ENCODE peak calls at places on chromosomes 11 and 22, in seven cellular contexts. F is lower lobe of right lung, N is PC-9, H is lung, K is transverse colon, G is HFFc6, B is BJ. J is an unnamed sample.
A peak's percentile ranks its signal among the peaks of the same experiment; 100 is the strongest.

GRCh38 chr11:115496892-115497291 is 7.3 kb downstream of the CADM1 start:
- DNase-seq in F (no peak), N (no peak), H (no peak), K (no peak), G (no peak), B (no peak), J (no peak)

GRCh38 chr11:87437133-87437843 is 399.6 kb downstream of the TMEM135 start:
- DNase-seq in F (no peak), N (no peak), H (no peak), K (no peak), G (no peak), B (no peak), J (no peak)

GRCh38 chr11:6022954-6023353 is 7.6 kb downstream of the OR56A1 start:
- DNase-seq in F (no peak), N (no peak), H (no peak), K (no peak), G (peak; percentile 36), B (no peak), J (peak; percentile 13)

GRCh38 chr11:74373382-74373781 is 24.9 kb downstream of the PGM2L1 start:
- DNase-seq in F (no peak), N (no peak), H (no peak), K (no peak), G (no peak), B (no peak), J (no peak)

GRCh38 chr11:110827276-110827675 is 115.0 kb upstream of the ARHGAP20 start:
- DNase-seq in F (no peak), N (peak; percentile 15), H (no peak), K (no peak), G (no peak), B (no peak), J (no peak)

GRCh38 chr22:30304495-30305244 is 15.4 kb upstream of the CASTOR1 start:
- DNase-seq in F (no peak), N (peak; percentile 97), H (no peak), K (peak; percentile 63), G (no peak), B (no peak), J (peak; percentile 26)

GRCh38 chr22:46031066-46031465 is 54.1 kb upstream of the WNT7B start:
- DNase-seq in F (peak; percentile 41), N (no peak), H (no peak), K (no peak), G (no peak), B (no peak), J (no peak)

GRCh38 chr11:12248330-12248729 is 129.0 kb upstream of the PARVA start:
- DNase-seq in F (peak; percentile 97), N (peak; percentile 97), H (peak; percentile 95), K (peak; percentile 92), G (no peak), B (no peak), J (peak; percentile 94)

GRCh38 chr11:3223932-3224729 is 5.5 kb upstream of the MRGPRG start:
- DNase-seq in F (no peak), N (no peak), H (no peak), K (no peak), G (no peak), B (no peak), J (no peak)

GRCh38 chr11:65498042-65498726 is 661 bp upstream of the MALAT1 start:
- DNase-seq in F (no peak), N (peak; percentile 65), H (peak; percentile 66), K (peak; percentile 64), G (no peak), B (no peak), J (no peak)

GRCh38 chr11:123194308-123195181 is 503 bp downstream of the CLMP start:
- DNase-seq in F (no peak), N (no peak), H (no peak), K (no peak), G (peak; percentile 17), B (no peak), J (peak; percentile 11)

GRCh38 chr11:20000393-20001134 is 159.7 kb downstream of the DBX1 start:
- DNase-seq in F (peak; percentile 51), N (no peak), H (peak; percentile 51), K (no peak), G (no peak), B (no peak), J (peak; percentile 38)

GRCh38 chr11:134071306-134071705 is 2.4 kb downstream of the JAM3 start:
- DNase-seq in F (no peak), N (no peak), H (no peak), K (no peak), G (no peak), B (no peak), J (no peak)

GRCh38 chr11:124745835-124746620 is 6.0 kb downstream of the VSIG2 start:
- DNase-seq in F (no peak), N (no peak), H (no peak), K (peak; percentile 68), G (no peak), B (no peak), J (no peak)

GRCh38 chr11:117520966-117521365 is 193.3 kb downstream of the CEP164 start:
- DNase-seq in F (no peak), N (no peak), H (no peak), K (no peak), G (no peak), B (no peak), J (no peak)
- TF ChIP-seq CTCF in F (no peak), N (no peak), H (no peak), K (no peak), G (no peak), B (no peak), J (no peak)

GRCh38 chr11:1694846-1695547 is 2.0 kb upstream of the KRTAP5-6 start:
- DNase-seq in F (peak; percentile 41), N (no peak), H (no peak), K (no peak), G (no peak), B (no peak), J (no peak)

GRCh38 chr11:1692708-1693326 is 4.2 kb upstream of the KRTAP5-6 start:
- DNase-seq in F (peak; percentile 32), N (no peak), H (no peak), K (no peak), G (no peak), B (no peak), J (no peak)

GRCh38 chr11:1691878-1692707 is 4.9 kb upstream of the KRTAP5-6 start:
- DNase-seq in F (peak; percentile 14), N (no peak), H (no peak), K (no peak), G (no peak), B (no peak), J (no peak)

GRCh38 chr11:1694064-1694845 is 2.7 kb upstream of the KRTAP5-6 start:
- DNase-seq in F (peak; percentile 92), N (peak; percentile 45), H (peak; percentile 86), K (peak; percentile 91), G (peak; percentile 52), B (no peak), J (peak; percentile 94)

DNA sequence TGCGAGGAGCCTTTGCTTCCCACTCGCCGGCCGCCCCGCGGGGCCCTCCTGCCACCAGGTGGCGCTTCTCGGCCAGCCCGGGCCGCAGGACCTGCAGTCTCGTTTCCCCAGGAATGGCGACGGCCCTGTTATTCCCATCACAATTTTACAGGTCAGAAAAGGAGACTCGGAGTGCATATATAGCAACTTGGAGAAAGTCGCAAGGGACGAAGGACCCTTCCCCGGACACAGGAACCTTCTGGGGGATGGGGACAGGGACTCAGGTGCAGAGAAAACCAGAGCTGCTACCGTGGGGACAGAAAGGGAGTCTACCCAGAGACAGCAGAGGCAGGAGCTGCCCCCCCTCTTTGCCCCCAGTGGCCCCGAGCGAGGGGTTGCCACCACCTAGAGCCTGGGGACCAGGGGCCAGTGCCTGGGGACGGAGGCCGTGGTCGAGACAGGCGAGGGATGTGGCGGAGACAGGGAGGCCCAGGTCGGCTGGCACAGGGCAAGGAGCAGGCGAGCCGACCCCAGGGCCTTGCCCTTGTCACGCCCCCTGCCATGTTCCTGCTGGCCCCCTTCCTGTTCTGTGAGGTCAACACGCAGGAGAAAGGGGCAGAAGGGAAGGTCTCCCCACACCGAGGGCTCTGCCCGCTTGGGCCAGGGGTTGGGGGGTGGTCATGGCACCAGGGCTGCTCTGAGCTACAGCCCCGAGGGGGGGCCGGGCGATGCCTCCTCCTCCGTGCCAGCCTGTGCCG is 3.5 kb upstream of the KRTAP5-6 start:
- DNase-seq in F (peak; percentile 87), N (no peak), H (peak; percentile 80), K (peak; percentile 82), G (peak; percentile 57), B (peak; percentile 2), J (peak; percentile 92)
- TF ChIP-seq CTCF in F (peak; percentile 95), N (peak; percentile 83), H (peak; percentile 63), K (peak; percentile 91), G (peak; percentile 94), B (peak; percentile 99), J (peak; percentile 92)

GRCh38 chr22:19522881-19523239 is 1.4 kb downstream of the CLDN5 start:
- DNase-seq in F (no peak), N (no peak), H (no peak), K (no peak), G (no peak), B (no peak), J (no peak)

GRCh38 chr22:19524170-19525115 is at the start of gene CLDN5:
- DNase-seq in F (peak; percentile 60), N (no peak), H (no peak), K (no peak), G (no peak), B (no peak), J (no peak)

GRCh38 chr22:19525116-19525660 is 978 bp upstream of the CLDN5 start:
- DNase-seq in F (no peak), N (no peak), H (no peak), K (no peak), G (no peak), B (no peak), J (no peak)

GRCh38 chr22:19522190-19522880 is 1.9 kb downstream of the CLDN5 start:
- DNase-seq in F (no peak), N (no peak), H (no peak), K (no peak), G (no peak), B (no peak), J (no peak)

DNA sequence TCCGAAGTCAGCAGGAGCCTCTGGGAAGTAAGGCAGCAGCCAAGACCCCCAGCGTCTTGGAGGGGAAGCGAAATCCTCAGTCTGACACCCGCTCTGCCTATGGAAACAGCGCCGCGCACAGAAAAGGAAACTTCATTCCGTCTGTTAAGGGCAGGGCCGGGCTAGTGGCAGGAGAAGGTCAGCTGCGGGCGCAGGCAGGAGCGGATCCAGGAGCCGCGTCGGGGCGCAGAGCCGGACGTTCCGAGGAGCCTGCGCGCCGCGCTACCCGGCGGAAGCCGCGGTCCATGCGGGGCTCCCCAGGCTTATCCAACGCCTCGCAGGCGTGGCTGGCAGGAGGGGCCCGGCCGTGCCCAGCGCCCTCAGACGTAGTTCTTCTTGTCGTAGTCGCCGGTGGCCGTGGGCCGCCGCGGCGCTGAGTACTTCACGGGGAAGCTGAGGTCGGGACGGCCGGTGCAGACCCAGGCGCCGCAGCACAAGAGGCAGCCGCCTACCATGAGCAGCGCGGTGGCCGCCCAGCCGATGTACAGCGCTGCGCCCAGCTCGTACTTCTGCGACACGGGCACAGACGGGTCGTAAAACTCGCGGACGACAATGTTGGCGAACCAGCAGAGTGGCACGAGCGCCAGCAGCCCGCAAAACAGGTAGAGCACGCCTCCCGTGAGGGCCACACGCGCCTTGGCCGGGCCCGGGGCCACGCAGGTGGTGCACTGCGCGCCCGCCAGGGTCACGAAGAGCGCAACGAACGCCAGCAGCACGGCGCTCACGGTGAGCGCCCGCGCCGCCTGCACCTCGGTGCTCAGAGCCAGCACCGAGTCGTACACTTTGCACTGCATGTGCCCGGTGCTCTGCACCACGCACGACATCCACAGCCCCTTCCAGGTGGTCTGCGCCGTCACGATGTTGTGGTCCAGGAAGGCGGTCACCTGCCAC is 705 bp downstream of the CLDN5 start:
- DNase-seq in F (no peak), N (no peak), H (no peak), K (no peak), G (no peak), B (no peak), J (no peak)
- TF ChIP-seq CTCF in F (no peak), N (no peak), H (no peak), K (no peak), G (no peak), B (no peak), J (no peak)

GRCh38 chr11:72787262-72788104 is 6.4 kb downstream of the STARD10 start:
- DNase-seq in F (no peak), N (no peak), H (no peak), K (peak; percentile 72), G (no peak), B (no peak), J (no peak)
- TF ChIP-seq CTCF in F (peak; percentile 8), N (no peak), H (no peak), K (peak; percentile 72), G (no peak), B (no peak), J (no peak)